ENCODE peak calls at places on chromosomes 11 and 22, in ten cellular contexts. V, T, J, Y, O, H, X, N, K and Z are unnamed samples.

GRCh38 chr11:64859542-64860414 is 15.3 kb upstream of the CDC42BPG start:
- DNase-seq in V (no peak), T (peak), J (no peak), Y (no peak), O (no peak), H (no peak), X (peak), N (peak), K (peak), Z (no peak)

GRCh38 chr11:72824020-72824419 is 9.8 kb downstream of the ATG16L2 start:
- DNase-seq in V (no peak), T (no peak), J (no peak), Y (no peak), O (no peak), H (no peak), X (no peak), N (no peak), K (no peak), Z (no peak)

GRCh38 chr11:130945945-130946344 is 29.7 kb upstream of the SNX19 start:
- DNase-seq in V (peak), T (no peak), J (peak), Y (peak), O (peak), H (peak), X (no peak), N (no peak), K (peak), Z (no peak)

GRCh38 chr11:123577081-123577598 is 77.3 kb downstream of the SCN3B start:
- DNase-seq in V (no peak), T (peak), J (peak), Y (peak), O (peak), H (no peak), X (peak), N (peak), K (peak), Z (peak)

GRCh38 chr22:28819253-28820096 is 19.1 kb upstream of the XBP1 start:
- DNase-seq in V (no peak), T (no peak), J (peak), Y (no peak), O (no peak), H (no peak), X (no peak), N (no peak), K (no peak), Z (peak)

GRCh38 chr11:124801014-124801413 is 808 bp upstream of the MSANTD2 start:
- DNase-seq in V (no peak), T (no peak), J (no peak), Y (peak), O (peak), H (no peak), X (peak), N (no peak), K (no peak), Z (peak)

GRCh38 chr11:17526326-17526725 is 17.9 kb downstream of the USH1C start:
- DNase-seq in V (no peak), T (no peak), J (no peak), Y (no peak), O (no peak), H (no peak), X (no peak), N (no peak), K (no peak), Z (no peak)

GRCh38 chr11:116193321-116194114 is 579.3 kb downstream of the BUD13 start:
- DNase-seq in V (no peak), T (no peak), J (peak), Y (peak), O (peak), H (peak), X (no peak), N (no peak), K (no peak), Z (peak)

GRCh38 chr22:47793304-47794101 is 1031.1 kb downstream of the TBC1D22A start:
- DNase-seq in V (no peak), T (no peak), J (no peak), Y (no peak), O (no peak), H (no peak), X (no peak), N (no peak), K (no peak), Z (no peak)